ENCODE peak calls at places on chromosomes 4 and X, in four cellular contexts. J, T, N and Y are unnamed samples. For H3K9me3, the result is how much of the 10 kb centered on the place peaks cover.

GRCh38 chrX:119790977-119791436 is 423 bp downstream of the RPL39 start:
- DNase-seq in J (no peak), T (peak), N (no peak), Y (peak)

GRCh38 chrX:87489071-87489470 is 28.5 kb upstream of the KLHL4 start:
- DNase-seq in J (no peak), T (no peak), N (no peak), Y (no peak)

GRCh38 chrX:136221851-136222513 is 29.2 kb downstream of the MAP7D3 start:
- DNase-seq in J (no peak), T (no peak), N (no peak), Y (no peak)

GRCh38 chrX:19882066-19882775 is 5.2 kb downstream of the SH3KBP1 start:
- DNase-seq in J (no peak), T (no peak), N (no peak), Y (no peak)

GRCh38 chrX:1202251-1202650 is 10.2 kb downstream of the CRLF2 start:
- DNase-seq in J (no peak), T (no peak), N (no peak), Y (no peak)

GRCh38 chr4:164009435-164009834 is 514.9 kb downstream of the TMA16 start:
- DNase-seq in J (no peak), T (no peak), N (no peak), Y (no peak)

GRCh38 chr4:126947536-126947935 is 685.2 kb upstream of the INTU start:
- DNase-seq in J (no peak), T (no peak), N (no peak), Y (no peak)

GRCh38 chrX:149830192-149830873 is 48.6 kb downstream of the MAGEA9 start:
- DNase-seq in J (no peak), T (peak), N (no peak), Y (no peak)

GRCh38 chr4:77152421-77152820 is 4.6 kb upstream of the CCNG2 start:
- DNase-seq in J (no peak), T (no peak), N (no peak), Y (no peak)

GRCh38 chr4:64581422-64581821 is 172.2 kb upstream of the TECRL start:
- DNase-seq in J (no peak), T (no peak), N (no peak), Y (no peak)

GRCh38 chr4:88159137-88159725 is 792 bp upstream of the ABCG2 start:
- DNase-seq in J (peak), T (no peak), N (peak), Y (peak)

GRCh38 chr4:20313237-20314030 is 61.7 kb downstream of the SLIT2 start:
- DNase-seq in J (no peak), T (peak), N (peak), Y (peak)

GRCh38 chr4:108129226-108129625 is 39.5 kb downstream of the LEF1 start:
- DNase-seq in J (no peak), T (no peak), N (no peak), Y (no peak)

GRCh38 chr4:19675172-19675811 is 576.4 kb upstream of the SLIT2 start:
- DNase-seq in J (no peak), T (no peak), N (no peak), Y (no peak)

GRCh38 chrX:44415639-44416386 is 72.3 kb upstream of the EFHC2 start:
- DNase-seq in J (no peak), T (no peak), N (no peak), Y (no peak)

GRCh38 chrX:46978341-46979291 is 66.4 kb downstream of the JADE3 start:
- DNase-seq in J (peak), T (peak), N (peak), Y (peak)

GRCh38 chr4:130703211-130703920 is 1607.4 kb downstream of the C4orf33 start:
- DNase-seq in J (no peak), T (no peak), N (no peak), Y (no peak)

GRCh38 chr4:130699004-130699403 is 1603.1 kb downstream of the C4orf33 start:
- DNase-seq in J (no peak), T (no peak), N (no peak), Y (no peak)
- H3K9me3 ChIP-seq in J (under half), T (under half), N (under half), Y (under half)

GRCh38 chrX:155761185-155761584 is 120.0 kb upstream of the VAMP7 start:
- DNase-seq in J (no peak), T (no peak), N (no peak), Y (no peak)
- H3K9me3 ChIP-seq in J (under half), T (under half), N (under half), Y (under half)

GRCh38 chr4:271492-272103 is 33.7 kb downstream of the ZNF732 start:
- DNase-seq in J (no peak), T (no peak), N (no peak), Y (no peak)

GRCh38 chr4:273312-274017 is 31.8 kb downstream of the ZNF732 start:
- DNase-seq in J (no peak), T (no peak), N (no peak), Y (no peak)
- H3K9me3 ChIP-seq in J (half or more), T (under half), N (half or more), Y (under half)

DNA sequence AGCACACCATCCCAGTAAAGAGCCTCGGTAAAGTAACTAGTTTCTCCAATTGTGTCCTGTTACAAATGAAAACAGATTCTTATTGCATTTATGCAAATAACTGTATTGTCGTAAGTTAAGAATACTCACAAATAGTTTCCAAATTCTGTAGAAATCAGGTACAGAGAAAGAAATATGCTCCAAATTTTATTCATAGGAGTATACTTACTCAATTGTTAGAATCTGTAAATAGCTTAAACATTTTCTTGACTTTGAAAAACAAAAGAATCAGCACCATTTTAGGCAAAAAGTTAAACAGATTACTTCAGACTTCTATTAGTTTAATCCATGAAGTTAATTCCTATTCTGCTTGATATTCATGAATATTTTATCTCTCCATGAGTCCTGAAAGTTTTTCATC is 10.7 kb downstream of the CNGA1 start:
- DNase-seq in J (no peak), T (no peak), N (no peak), Y (no peak)
- H3K9me3 ChIP-seq in J (under half), T (under half), N (under half), Y (under half)

DNA sequence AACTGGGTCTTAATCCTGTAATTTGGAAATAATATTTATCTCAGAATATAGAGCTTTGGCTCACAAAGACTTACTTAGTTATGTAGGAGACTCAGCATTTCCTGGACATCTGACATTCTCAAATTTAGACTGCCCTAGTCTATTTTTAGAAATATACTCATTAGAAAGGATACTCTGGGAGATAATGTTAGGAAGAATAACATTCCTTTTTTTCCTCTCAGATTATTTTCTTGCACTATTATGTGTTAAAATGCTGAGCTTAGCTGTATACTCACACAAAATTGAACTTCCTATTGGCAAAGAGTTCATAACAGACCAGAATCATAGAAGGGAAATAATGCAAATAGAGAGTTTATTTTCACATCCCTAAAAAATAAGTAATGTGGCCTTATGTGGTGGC is 1424.9 kb upstream of the PCDH7 start:
- DNase-seq in J (no peak), T (no peak), N (no peak), Y (no peak)
- H3K9me3 ChIP-seq in J (under half), T (under half), N (under half), Y (under half)

GRCh38 chr4:30437316-30437715 is 282.9 kb upstream of the PCDH7 start:
- DNase-seq in J (no peak), T (no peak), N (no peak), Y (no peak)
- H3K9me3 ChIP-seq in J (under half), T (under half), N (under half), Y (under half)

GRCh38 chr4:102105983-102106382 is 239.3 kb downstream of the SLC39A8 start:
- DNase-seq in J (no peak), T (no peak), N (no peak), Y (no peak)
- H3K9me3 ChIP-seq in J (under half), T (under half), N (under half), Y (under half)

GRCh38 chrX:153731117-153731844 is 6.6 kb downstream of the ABCD1 start:
- DNase-seq in J (no peak), T (no peak), N (no peak), Y (no peak)

GRCh38 chrX:153731845-153732215 is 7.2 kb downstream of the ABCD1 start:
- DNase-seq in J (no peak), T (no peak), N (no peak), Y (no peak)

GRCh38 chrX:153734871-153735270 is 10.2 kb downstream of the ABCD1 start:
- DNase-seq in J (no peak), T (no peak), N (no peak), Y (no peak)

GRCh38 chrX:153733651-153734240 is 9.1 kb downstream of the ABCD1 start:
- DNase-seq in J (no peak), T (no peak), N (no peak), Y (no peak)

GRCh38 chrX:153732406-153732805 is 7.8 kb downstream of the ABCD1 start:
- DNase-seq in J (no peak), T (no peak), N (no peak), Y (no peak)
- H3K9me3 ChIP-seq in J (under half), T (under half), N (under half), Y (under half)